ENCODE peak calls at places on chromosomes 11 and 22, in seven cellular contexts. One of them, this sample, is unnamed.

GRCh38 chr22:44472583-44472982 is 25.4 kb downstream of the RTL6 start:
- DNase-seq in breast epithelium: no peak
- DNase-seq in OCI-LY7: no peak
- DNase-seq in left ventricle myocardium inferior: no peak
- DNase-seq in ovary: no peak
- DNase-seq in fibroblast of lung: no peak
- DNase-seq in prostate gland: no peak
- DNase-seq in this sample: no peak

GRCh38 chr11:35138949-35139881 is at the start of gene CD44:
- DNase-seq in OCI-LY7: no peak
- DNase-seq in fibroblast of lung: peak
- DNase-seq in ovary: peak
- DNase-seq in prostate gland: peak
- DNase-seq in breast epithelium: peak
- DNase-seq in left ventricle myocardium inferior: peak
- DNase-seq in this sample: no peak

GRCh38 chr22:43404673-43405385 is 7.0 kb upstream of the MPPED1 start:
- DNase-seq in breast epithelium: peak
- DNase-seq in left ventricle myocardium inferior: no peak
- DNase-seq in prostate gland: peak
- DNase-seq in OCI-LY7: no peak
- DNase-seq in ovary: no peak
- DNase-seq in fibroblast of lung: no peak
- DNase-seq in this sample: no peak

GRCh38 chr11:76631566-76632308 is 38.8 kb downstream of the LRRC32 start:
- DNase-seq in left ventricle myocardium inferior: no peak
- DNase-seq in fibroblast of lung: no peak
- DNase-seq in breast epithelium: no peak
- DNase-seq in ovary: no peak
- DNase-seq in OCI-LY7: no peak
- DNase-seq in prostate gland: no peak
- DNase-seq in this sample: no peak

GRCh38 chr11:134365011-134365925 is 33.5 kb downstream of the GLB1L2 start:
- DNase-seq in breast epithelium: no peak
- DNase-seq in fibroblast of lung: no peak
- DNase-seq in prostate gland: no peak
- DNase-seq in left ventricle myocardium inferior: no peak
- DNase-seq in ovary: no peak
- DNase-seq in OCI-LY7: no peak
- DNase-seq in this sample: no peak

GRCh38 chr11:122633219-122633829 is 22.2 kb upstream of the UBASH3B start:
- DNase-seq in breast epithelium: no peak
- DNase-seq in left ventricle myocardium inferior: peak
- DNase-seq in OCI-LY7: peak
- DNase-seq in fibroblast of lung: peak
- DNase-seq in ovary: no peak
- DNase-seq in prostate gland: no peak
- DNase-seq in this sample: no peak

GRCh38 chr22:23384451-23384850 is 195.6 kb downstream of the IGLL1 start:
- DNase-seq in prostate gland: no peak
- DNase-seq in ovary: peak
- DNase-seq in left ventricle myocardium inferior: no peak
- DNase-seq in breast epithelium: no peak
- DNase-seq in OCI-LY7: no peak
- DNase-seq in fibroblast of lung: no peak
- DNase-seq in this sample: no peak

GRCh38 chr11:84747871-84748270 is 879.3 kb downstream of the DLG2 start:
- DNase-seq in left ventricle myocardium inferior: no peak
- DNase-seq in fibroblast of lung: no peak
- DNase-seq in ovary: no peak
- DNase-seq in prostate gland: no peak
- DNase-seq in OCI-LY7: peak
- DNase-seq in breast epithelium: no peak
- DNase-seq in this sample: no peak

GRCh38 chr11:111001091-111001430 is 244.5 kb upstream of the POU2AF2 start:
- DNase-seq in fibroblast of lung: peak
- DNase-seq in ovary: no peak
- DNase-seq in left ventricle myocardium inferior: peak
- DNase-seq in prostate gland: no peak
- DNase-seq in OCI-LY7: no peak
- DNase-seq in breast epithelium: no peak
- DNase-seq in this sample: no peak

GRCh38 chr22:42177891-42178336 is 47.3 kb upstream of the CYP2D6 start:
- DNase-seq in breast epithelium: no peak
- DNase-seq in left ventricle myocardium inferior: no peak
- DNase-seq in fibroblast of lung: no peak
- DNase-seq in prostate gland: no peak
- DNase-seq in OCI-LY7: no peak
- DNase-seq in ovary: no peak
- DNase-seq in this sample: no peak

GRCh38 chr11:131770801-131771200 is 400.4 kb downstream of the NTM start:
- DNase-seq in left ventricle myocardium inferior: no peak
- DNase-seq in prostate gland: no peak
- DNase-seq in OCI-LY7: no peak
- DNase-seq in ovary: no peak
- DNase-seq in breast epithelium: no peak
- DNase-seq in fibroblast of lung: peak
- DNase-seq in this sample: no peak
- H3K4me3 ChIP-seq in left ventricle myocardium inferior: no peak
- H3K4me3 ChIP-seq in prostate gland: no peak
- H3K4me3 ChIP-seq in OCI-LY7: no peak
- H3K4me3 ChIP-seq in ovary: no peak
- H3K4me3 ChIP-seq in breast epithelium: no peak
- H3K4me3 ChIP-seq in fibroblast of lung: no peak
- H3K4me3 ChIP-seq in this sample: no peak

GRCh38 chr22:30569674-30570202 is 4.7 kb downstream of the GAL3ST1 start:
- DNase-seq in prostate gland: no peak
- DNase-seq in OCI-LY7: no peak
- DNase-seq in ovary: no peak
- DNase-seq in fibroblast of lung: no peak
- DNase-seq in breast epithelium: no peak
- DNase-seq in left ventricle myocardium inferior: no peak
- DNase-seq in this sample: no peak

GRCh38 chr22:30574095-30574981 is at the start of gene GAL3ST1:
- DNase-seq in prostate gland: no peak
- DNase-seq in ovary: no peak
- DNase-seq in fibroblast of lung: no peak
- DNase-seq in breast epithelium: no peak
- DNase-seq in OCI-LY7: no peak
- DNase-seq in left ventricle myocardium inferior: no peak
- DNase-seq in this sample: no peak

GRCh38 chr22:30572840-30573593 is 1.4 kb downstream of the GAL3ST1 start:
- DNase-seq in prostate gland: no peak
- DNase-seq in ovary: no peak
- DNase-seq in fibroblast of lung: no peak
- DNase-seq in left ventricle myocardium inferior: no peak
- DNase-seq in breast epithelium: no peak
- DNase-seq in OCI-LY7: no peak
- DNase-seq in this sample: no peak

GRCh38 chr22:30573594-30574094 is 821 bp downstream of the GAL3ST1 start:
- DNase-seq in breast epithelium: no peak
- DNase-seq in prostate gland: no peak
- DNase-seq in fibroblast of lung: no peak
- DNase-seq in OCI-LY7: no peak
- DNase-seq in ovary: no peak
- DNase-seq in left ventricle myocardium inferior: no peak
- DNase-seq in this sample: no peak

GRCh38 chr22:30572210-30572609 is 2.3 kb downstream of the GAL3ST1 start:
- DNase-seq in breast epithelium: no peak
- DNase-seq in ovary: no peak
- DNase-seq in fibroblast of lung: no peak
- DNase-seq in prostate gland: no peak
- DNase-seq in OCI-LY7: no peak
- DNase-seq in left ventricle myocardium inferior: no peak
- DNase-seq in this sample: no peak
- H3K4me3 ChIP-seq in breast epithelium: no peak
- H3K4me3 ChIP-seq in ovary: no peak
- H3K4me3 ChIP-seq in fibroblast of lung: no peak
- H3K4me3 ChIP-seq in prostate gland: no peak
- H3K4me3 ChIP-seq in OCI-LY7: no peak
- H3K4me3 ChIP-seq in left ventricle myocardium inferior: no peak
- H3K4me3 ChIP-seq in this sample: no peak

DNA sequence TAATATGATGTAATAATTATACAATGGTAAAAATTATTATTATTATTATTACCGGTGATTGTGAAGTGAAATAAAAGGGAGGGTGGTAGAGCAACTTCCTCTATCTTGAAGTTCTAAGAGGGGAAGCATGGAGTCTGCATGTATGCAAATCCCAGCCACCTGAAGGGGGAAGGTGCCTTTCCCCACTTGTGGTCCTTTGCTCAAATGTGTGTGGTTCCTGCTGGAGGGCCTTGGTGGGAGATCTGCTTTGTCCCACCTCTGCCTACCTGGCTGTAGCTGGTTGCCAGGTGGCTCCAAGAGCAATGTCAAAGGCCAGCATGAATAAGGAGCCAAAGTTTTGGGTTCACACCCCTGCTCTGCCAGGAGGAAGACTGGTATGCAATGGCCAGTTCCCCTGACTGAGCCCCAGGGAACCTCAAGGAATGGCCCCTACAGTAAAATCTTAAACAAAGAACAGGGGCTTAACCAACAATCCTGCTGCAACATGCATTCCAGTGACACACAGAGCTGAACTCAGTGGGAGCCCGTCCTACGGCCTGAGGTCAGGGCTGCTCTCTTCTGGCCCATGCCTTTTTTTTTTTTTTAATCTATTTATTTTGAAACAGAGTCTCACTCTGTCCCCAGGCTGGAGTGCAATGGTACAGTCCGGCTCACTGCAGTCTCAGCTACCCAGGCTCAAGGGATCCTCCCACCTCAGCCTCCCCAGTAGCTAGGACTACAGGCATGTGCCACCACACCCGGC is 8.5 kb downstream of the TMEM132A start:
- DNase-seq in OCI-LY7: peak
- DNase-seq in ovary: no peak
- DNase-seq in breast epithelium: no peak
- DNase-seq in left ventricle myocardium inferior: no peak
- DNase-seq in fibroblast of lung: no peak
- DNase-seq in prostate gland: no peak
- DNase-seq in this sample: no peak
- H3K4me3 ChIP-seq in OCI-LY7: peak
- H3K4me3 ChIP-seq in ovary: no peak
- H3K4me3 ChIP-seq in breast epithelium: no peak
- H3K4me3 ChIP-seq in left ventricle myocardium inferior: no peak
- H3K4me3 ChIP-seq in fibroblast of lung: no peak
- H3K4me3 ChIP-seq in prostate gland: no peak
- H3K4me3 ChIP-seq in this sample: no peak

GRCh38 chr11:70067036-70067435 is 11.1 kb upstream of the ANO1 start:
- DNase-seq in breast epithelium: no peak
- DNase-seq in ovary: no peak
- DNase-seq in prostate gland: no peak
- DNase-seq in OCI-LY7: no peak
- DNase-seq in fibroblast of lung: no peak
- DNase-seq in left ventricle myocardium inferior: no peak
- DNase-seq in this sample: peak
- H3K4me3 ChIP-seq in breast epithelium: no peak
- H3K4me3 ChIP-seq in ovary: no peak
- H3K4me3 ChIP-seq in prostate gland: no peak
- H3K4me3 ChIP-seq in OCI-LY7: no peak
- H3K4me3 ChIP-seq in fibroblast of lung: no peak
- H3K4me3 ChIP-seq in left ventricle myocardium inferior: no peak
- H3K4me3 ChIP-seq in this sample: no peak

DNA sequence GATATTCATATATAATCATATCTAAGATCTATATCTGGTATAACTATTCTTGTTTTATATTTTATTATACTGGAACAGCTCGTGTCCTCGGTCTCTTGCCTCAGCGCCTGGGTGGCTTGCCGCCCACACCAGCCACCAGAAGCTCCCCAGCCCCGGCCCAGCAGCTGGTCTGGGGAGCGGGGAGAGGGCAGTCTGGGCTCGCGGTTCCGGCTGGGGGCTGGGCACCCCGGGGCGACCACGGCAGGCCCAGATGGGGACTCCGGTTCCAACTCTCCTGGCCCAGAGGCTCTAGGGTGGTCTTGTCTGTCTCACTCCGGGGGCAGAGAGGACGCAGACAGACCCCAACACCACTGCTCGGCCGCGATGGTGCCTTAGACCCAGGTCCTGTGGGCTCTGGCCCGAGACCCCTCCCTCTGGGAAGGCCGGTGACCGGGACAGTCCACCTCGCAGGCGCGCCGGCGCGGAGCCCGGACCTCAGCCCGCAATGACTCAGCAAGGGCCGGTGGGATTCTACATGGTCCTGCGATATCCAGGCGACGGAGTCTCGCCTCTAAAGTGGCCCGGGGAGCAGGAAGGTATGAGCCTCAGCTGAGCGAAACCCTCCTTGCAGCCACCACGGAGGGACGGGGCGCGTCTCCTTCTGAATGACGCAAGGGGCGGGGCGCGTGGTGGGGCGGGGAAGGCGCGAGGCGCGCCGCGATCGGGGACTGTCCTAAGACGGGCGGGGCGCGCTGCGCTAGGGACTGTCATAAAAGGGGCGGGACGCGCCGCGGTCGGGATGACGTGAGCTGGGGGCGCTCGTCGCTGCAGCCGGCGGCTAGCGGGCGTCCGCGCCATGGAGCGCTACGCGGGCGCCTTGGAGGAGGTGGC is at the start of gene DGCR6:
- DNase-seq in left ventricle myocardium inferior: no peak
- DNase-seq in fibroblast of lung: no peak
- DNase-seq in OCI-LY7: no peak
- DNase-seq in breast epithelium: no peak
- DNase-seq in prostate gland: no peak
- DNase-seq in ovary: no peak
- DNase-seq in this sample: no peak
- H3K4me3 ChIP-seq in left ventricle myocardium inferior: no peak
- H3K4me3 ChIP-seq in fibroblast of lung: no peak
- H3K4me3 ChIP-seq in OCI-LY7: no peak
- H3K4me3 ChIP-seq in breast epithelium: peak
- H3K4me3 ChIP-seq in prostate gland: no peak
- H3K4me3 ChIP-seq in ovary: no peak
- H3K4me3 ChIP-seq in this sample: no peak

GRCh38 chr11:33280402-33280801 is 23.2 kb downstream of the HIPK3 start:
- DNase-seq in ovary: no peak
- DNase-seq in breast epithelium: no peak
- DNase-seq in OCI-LY7: no peak
- DNase-seq in fibroblast of lung: no peak
- DNase-seq in prostate gland: no peak
- DNase-seq in left ventricle myocardium inferior: no peak
- DNase-seq in this sample: no peak
- H3K4me3 ChIP-seq in ovary: no peak
- H3K4me3 ChIP-seq in breast epithelium: no peak
- H3K4me3 ChIP-seq in OCI-LY7: no peak
- H3K4me3 ChIP-seq in fibroblast of lung: no peak
- H3K4me3 ChIP-seq in prostate gland: no peak
- H3K4me3 ChIP-seq in left ventricle myocardium inferior: no peak
- H3K4me3 ChIP-seq in this sample: no peak

GRCh38 chr11:44032304-44033085 is 15.3 kb upstream of the ACCSL start:
- DNase-seq in breast epithelium: no peak
- DNase-seq in fibroblast of lung: peak
- DNase-seq in OCI-LY7: no peak
- DNase-seq in prostate gland: no peak
- DNase-seq in left ventricle myocardium inferior: peak
- DNase-seq in ovary: no peak
- DNase-seq in this sample: peak
- H3K4me3 ChIP-seq in breast epithelium: no peak
- H3K4me3 ChIP-seq in fibroblast of lung: no peak
- H3K4me3 ChIP-seq in OCI-LY7: no peak
- H3K4me3 ChIP-seq in prostate gland: no peak
- H3K4me3 ChIP-seq in left ventricle myocardium inferior: no peak
- H3K4me3 ChIP-seq in ovary: no peak
- H3K4me3 ChIP-seq in this sample: no peak

This sample was measured in vagina.